ENCODE peak calls at places on chromosomes 12 and 14, in eight cellular contexts. L, J, B, T, U, D, E and O are unnamed samples.

GRCh38 chr12:123601602-123602489 is at the start of gene DDX55:
- DNase-seq in T (peak; percentile 82), U (peak; percentile 82), L (peak; percentile 81), B (peak; percentile 82), J (peak; percentile 93), E (peak; percentile 57), D (peak; percentile 86), O (peak; percentile 90)

GRCh38 chr12:75623631-75624118 is 112.3 kb upstream of the KRR1 start:
- DNase-seq in D (peak; percentile 90), L (no peak), J (no peak), T (peak; percentile 30), E (no peak), U (peak; percentile 97), B (peak; percentile 46), O (no peak)

GRCh38 chr12:62698701-62699101 is 232.1 kb downstream of the MON2 start:
- DNase-seq in E (no peak), U (peak; percentile 61), T (peak; percentile 85), J (no peak), B (no peak), L (no peak), D (peak; percentile 85), O (no peak)

GRCh38 chr12:107088912-107089311 is 4.4 kb downstream of the CRY1 start:
- DNase-seq in B (no peak), L (no peak), J (no peak), U (no peak), T (no peak), D (no peak), E (no peak), O (no peak)

GRCh38 chr12:20212658-20213387 is 155.5 kb upstream of the PDE3A start:
- DNase-seq in U (peak; percentile 99), D (peak; percentile 99), J (no peak), B (peak; percentile 64), L (peak; percentile 79), E (peak; percentile 69), T (peak; percentile 99), O (no peak)

GRCh38 chr12:28650906-28651305 is 460.6 kb downstream of the CCDC91 start:
- DNase-seq in E (no peak), D (no peak), T (no peak), U (no peak), L (no peak), B (no peak), J (no peak), O (no peak)

GRCh38 chr14:73240816-73241480 is 3.6 kb downstream of the PAPLN start:
- DNase-seq in T (no peak), U (no peak), E (no peak), B (no peak), L (peak; percentile 22), J (peak; percentile 24), D (no peak), O (no peak)

GRCh38 chr12:3119745-3120660 is 42.8 kb downstream of the TSPAN9 start:
- DNase-seq in B (no peak), J (no peak), E (no peak), T (peak; percentile 65), D (no peak), U (peak; percentile 78), L (no peak), O (no peak)

GRCh38 chr12:106282457-106283097 is 20.0 kb upstream of the TCP11L2 start:
- DNase-seq in E (no peak), J (peak; percentile 70), L (peak; percentile 28), T (peak; percentile 31), U (peak; percentile 83), D (peak; percentile 88), B (peak; percentile 70), O (peak; percentile 62)

GRCh38 chr14:101972126-101972785 is 7.9 kb downstream of the DYNC1H1 start:
- DNase-seq in B (peak; percentile 82), U (peak; percentile 99), D (peak; percentile 100), L (peak; percentile 57), E (peak; percentile 62), T (peak; percentile 100), J (no peak), O (no peak)

GRCh38 chr12:6701078-6701768 is 608 bp upstream of the PIANP start:
- DNase-seq in U (no peak), J (no peak), D (no peak), L (no peak), B (no peak), E (no peak), T (no peak), O (no peak)

GRCh38 chr14:79466938-79467527 is 744.3 kb downstream of the DIO2 start:
- DNase-seq in T (no peak), J (no peak), D (no peak), E (no peak), U (no peak), B (no peak), L (no peak), O (no peak)

GRCh38 chr12:94699796-94700195 is 49.4 kb upstream of the TMCC3 start:
- DNase-seq in E (no peak), T (no peak), U (no peak), L (no peak), J (no peak), D (no peak), B (no peak), O (no peak)

GRCh38 chr14:101834387-101835165 is 73.1 kb downstream of the PPP2R5C start:
- DNase-seq in U (no peak), J (no peak), L (no peak), T (peak; percentile 14), D (peak; percentile 36), B (no peak), E (no peak), O (no peak)

GRCh38 chr12:87112946-87113345 is 856.8 kb upstream of the MGAT4C start:
- DNase-seq in T (peak; percentile 26), L (no peak), B (no peak), E (no peak), J (no peak), U (no peak), D (no peak), O (no peak)

GRCh38 chr14:98069712-98070133 is 1202.3 kb downstream of the BCL11B start:
- DNase-seq in D (peak; percentile 0), T (peak; percentile 92), U (peak; percentile 82), E (no peak), L (no peak), J (no peak), B (no peak), O (no peak)

GRCh38 chr14:62957562-62957961 is 87.7 kb downstream of the KCNH5 start:
- DNase-seq in B (no peak), T (peak; percentile 100), E (no peak), J (no peak), L (no peak), U (peak; percentile 68), D (peak; percentile 96), O (no peak)

GRCh38 chr14:24063263-24063836 is 8.0 kb upstream of the CPNE6 start:
- DNase-seq in J (no peak), U (no peak), T (no peak), D (no peak), L (no peak), B (no peak), E (no peak), O (no peak)

GRCh38 chr14:32611752-32612151 is 282.7 kb downstream of the AKAP6 start:
- DNase-seq in D (peak; percentile 91), B (no peak), L (no peak), E (no peak), U (peak; percentile 80), T (peak; percentile 93), J (no peak), O (no peak)

GRCh38 chr12:64733857-64734256 is 25.3 kb downstream of the GNS start:
- DNase-seq in E (no peak), L (no peak), D (no peak), U (peak; percentile 99), T (no peak), B (no peak), J (no peak), O (no peak)

GRCh38 chr14:24351517-24351916 is 11.7 kb upstream of the RIPK3 start:
- DNase-seq in B (no peak), E (no peak), L (no peak), T (no peak), J (no peak), D (peak; percentile 48), U (peak; percentile 45), O (no peak)

GRCh38 chr12:14187966-14188365 is 177.5 kb upstream of the ATF7IP start:
- DNase-seq in T (no peak), E (no peak), D (no peak), L (no peak), U (no peak), J (no peak), B (no peak), O (no peak)
- TF ChIP-seq CTCF in T (no peak), E (no peak), D (no peak), L (no peak), U (no peak), J (no peak), B (no peak), O (no peak)

GRCh38 chr12:110860833-110861291 is 14.1 kb downstream of the CCDC63 start:
- DNase-seq in L (no peak), B (no peak), D (peak; percentile 7), T (no peak), J (no peak), U (no peak), E (no peak), O (no peak)

GRCh38 chr12:110856517-110856916 is 9.7 kb downstream of the CCDC63 start:
- DNase-seq in T (no peak), D (no peak), J (no peak), E (no peak), L (no peak), U (peak; percentile 46), B (no peak), O (no peak)

GRCh38 chr12:110857528-110857927 is 10.7 kb downstream of the CCDC63 start:
- DNase-seq in T (no peak), B (no peak), E (no peak), J (no peak), U (no peak), D (no peak), L (no peak), O (no peak)

GRCh38 chr12:110861729-110862128 is 14.9 kb downstream of the CCDC63 start:
- DNase-seq in D (no peak), E (no peak), U (no peak), B (no peak), J (no peak), T (no peak), L (no peak), O (no peak)

GRCh38 chr12:110858848-110859247 is 12.1 kb downstream of the CCDC63 start:
- DNase-seq in U (no peak), T (peak; percentile 67), L (no peak), D (no peak), E (no peak), J (no peak), B (no peak), O (no peak)
- TF ChIP-seq CTCF in U (no peak), T (no peak), L (no peak), D (no peak), E (no peak), J (no peak), B (no peak), O (no peak)

GRCh38 chr12:11174022-11174421 is 3.0 kb downstream of the SMIM10L1 start:
- DNase-seq in B (no peak), E (no peak), T (no peak), J (no peak), L (no peak), U (no peak), D (peak; percentile 27), O (no peak)
- TF ChIP-seq CTCF in B (no peak), E (no peak), T (no peak), J (no peak), L (no peak), U (no peak), D (no peak), O (no peak)

DNA sequence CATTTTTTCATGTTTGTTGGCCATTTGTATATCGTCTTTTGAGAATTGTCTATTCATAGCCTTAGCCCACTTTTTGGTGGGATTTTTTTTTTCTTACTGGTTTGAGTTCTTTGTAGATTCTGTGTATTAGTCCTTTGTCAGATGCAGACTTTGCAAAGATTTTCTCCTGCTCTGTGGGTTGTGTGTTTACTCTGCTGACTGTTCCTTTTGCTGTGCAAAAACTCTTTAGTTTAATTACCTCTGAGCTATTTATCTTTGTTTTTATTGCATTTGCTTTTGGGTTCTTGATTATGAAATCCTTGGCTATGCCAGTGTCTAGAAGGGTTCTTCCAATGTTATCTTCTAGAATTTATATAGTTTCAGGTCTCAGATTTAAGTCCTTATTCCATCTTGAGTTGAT is 220.0 kb downstream of the FUT8 start:
- DNase-seq in D (no peak), E (no peak), U (no peak), B (no peak), J (no peak), L (no peak), T (no peak), O (no peak)
- TF ChIP-seq CTCF in D (no peak), E (no peak), U (no peak), B (no peak), J (no peak), L (no peak), T (no peak), O (no peak)